ENCODE peak calls at places on chromosome 5, in four cellular contexts. One of them, this sample, is unnamed.

GRCh38 chr5:1006656-1007071 is 1.9 kb upstream of the NKD2 start:
- DNase-seq in K562: no peak
- DNase-seq in HepG2: no peak
- DNase-seq in HEK293T: no peak
- DNase-seq in this sample: no peak

GRCh38 chr5:100731768-100732167 is 171.3 kb downstream of the ST8SIA4 start:
- DNase-seq in HEK293T: no peak
- DNase-seq in HepG2: no peak
- DNase-seq in K562: peak
- DNase-seq in this sample: peak

GRCh38 chr5:109878887-109879286 is 189.2 kb downstream of the MAN2A1 start:
- DNase-seq in HEK293T: no peak
- DNase-seq in K562: no peak
- DNase-seq in HepG2: no peak
- DNase-seq in this sample: no peak

GRCh38 chr5:38846379-38846967 is 661 bp downstream of the OSMR start:
- DNase-seq in HEK293T: no peak
- DNase-seq in HepG2: peak
- DNase-seq in K562: no peak
- DNase-seq in this sample: no peak

GRCh38 chr5:133861161-133861737 is 107.2 kb downstream of the C5orf15 start:
- DNase-seq in HepG2: no peak
- DNase-seq in HEK293T: no peak
- DNase-seq in K562: no peak
- DNase-seq in this sample: no peak

GRCh38 chr5:72647806-72648205 is 140.6 kb upstream of the ZNF366 start:
- DNase-seq in K562: no peak
- DNase-seq in HepG2: no peak
- DNase-seq in HEK293T: no peak
- DNase-seq in this sample: no peak

GRCh38 chr5:136128416-136128935 is 4.2 kb upstream of the SMAD5 start:
- DNase-seq in K562: no peak
- DNase-seq in HEK293T: no peak
- DNase-seq in HepG2: no peak
- DNase-seq in this sample: no peak

GRCh38 chr5:135010502-135011354 is 23.3 kb downstream of the PITX1 start:
- DNase-seq in HepG2: peak
- DNase-seq in HEK293T: no peak
- DNase-seq in K562: no peak
- DNase-seq in this sample: no peak

GRCh38 chr5:18533137-18533536 is 898.9 kb downstream of the TAF11L14 start:
- DNase-seq in HepG2: no peak
- DNase-seq in HEK293T: no peak
- DNase-seq in K562: no peak
- DNase-seq in this sample: no peak

GRCh38 chr5:115322729-115323128 is 26.3 kb upstream of the CCDC112 start:
- DNase-seq in HepG2: no peak
- DNase-seq in K562: no peak
- DNase-seq in HEK293T: no peak
- DNase-seq in this sample: no peak

GRCh38 chr5:74589204-74590056 is 51.1 kb downstream of the ENC1 start:
- DNase-seq in K562: no peak
- DNase-seq in HepG2: no peak
- DNase-seq in HEK293T: no peak
- DNase-seq in this sample: no peak

GRCh38 chr5:14702238-14702839 is 37.8 kb downstream of the OTULIN start:
- DNase-seq in K562: no peak
- DNase-seq in HepG2: no peak
- DNase-seq in HEK293T: no peak
- DNase-seq in this sample: no peak

GRCh38 chr5:64869419-64869818 is 100.7 kb downstream of the CWC27 start:
- DNase-seq in K562: peak
- DNase-seq in HepG2: no peak
- DNase-seq in HEK293T: no peak
- DNase-seq in this sample: no peak

GRCh38 chr5:178104492-178104891 is 8.8 kb upstream of the N4BP3 start:
- DNase-seq in K562: no peak
- DNase-seq in HepG2: no peak
- DNase-seq in HEK293T: no peak
- DNase-seq in this sample: no peak

GRCh38 chr5:54873696-54874095 is 111.7 kb downstream of the ESM1 start:
- DNase-seq in HepG2: no peak
- DNase-seq in K562: no peak
- DNase-seq in HEK293T: no peak
- DNase-seq in this sample: no peak

GRCh38 chr5:67265951-67266350 is 69.4 kb upstream of the CD180 start:
- DNase-seq in K562: no peak
- DNase-seq in HEK293T: no peak
- DNase-seq in HepG2: no peak
- DNase-seq in this sample: no peak

GRCh38 chr5:67266654-67267350 is 70.2 kb upstream of the CD180 start:
- DNase-seq in K562: no peak
- DNase-seq in HEK293T: no peak
- DNase-seq in HepG2: no peak
- DNase-seq in this sample: no peak

GRCh38 chr5:67272453-67273130 is 76.0 kb upstream of the CD180 start:
- DNase-seq in K562: no peak
- DNase-seq in HepG2: no peak
- DNase-seq in HEK293T: no peak
- DNase-seq in this sample: no peak

GRCh38 chr5:67267522-67268232 is 71.1 kb upstream of the CD180 start:
- DNase-seq in K562: no peak
- DNase-seq in HEK293T: no peak
- DNase-seq in HepG2: no peak
- DNase-seq in this sample: no peak

DNA sequence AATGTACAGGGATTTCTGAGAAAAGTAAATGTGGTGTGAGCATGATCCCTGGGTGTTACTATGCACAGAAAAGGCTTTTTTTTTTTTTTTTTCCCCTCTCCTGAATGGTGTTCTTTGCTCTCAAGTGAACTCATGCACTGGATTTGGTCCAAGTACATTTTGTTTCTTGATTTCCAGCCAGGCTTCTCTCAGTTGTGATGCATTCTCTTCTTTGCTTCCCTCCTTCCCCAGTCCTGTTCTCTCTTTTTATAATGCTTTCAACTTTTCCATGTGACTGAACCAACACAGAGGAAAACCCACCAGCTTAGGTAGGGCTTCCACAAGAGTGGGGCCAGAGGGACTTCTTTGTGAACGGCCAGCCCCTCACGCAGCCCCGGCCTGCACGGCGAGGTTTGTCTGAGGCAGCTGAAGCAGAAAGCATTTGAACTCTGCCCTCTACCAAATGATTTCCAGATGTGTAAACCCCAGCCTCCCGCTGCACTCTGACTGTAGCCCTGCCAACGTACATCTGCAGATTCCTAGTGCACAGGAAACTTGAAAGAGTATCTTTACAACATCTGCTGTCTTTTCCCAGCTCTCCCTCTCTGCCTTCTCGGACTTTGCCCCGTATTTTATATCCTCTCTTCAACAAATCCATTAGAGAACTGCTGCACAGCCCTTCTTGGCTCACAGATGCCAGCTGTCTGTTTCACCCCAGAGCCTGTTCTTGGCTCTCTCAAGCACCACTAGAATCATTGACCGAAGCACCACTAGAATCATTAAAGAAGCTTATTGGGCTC is 71.8 kb upstream of the CD180 start:
- DNase-seq in HepG2: peak
- DNase-seq in K562: no peak
- DNase-seq in HEK293T: no peak
- DNase-seq in this sample: no peak
- TF ChIP-seq TARDBP in HepG2: no peak
- TF ChIP-seq TARDBP in K562: no peak
- TF ChIP-seq TARDBP in HEK293T: no peak
- TF ChIP-seq TARDBP in this sample: no peak

GRCh38 chr5:128350705-128351104 is 187.3 kb downstream of the FBN2 start:
- DNase-seq in HEK293T: no peak
- DNase-seq in K562: no peak
- DNase-seq in HepG2: no peak
- DNase-seq in this sample: no peak
- TF ChIP-seq TARDBP in HEK293T: no peak
- TF ChIP-seq TARDBP in K562: no peak
- TF ChIP-seq TARDBP in HepG2: no peak
- TF ChIP-seq TARDBP in this sample: no peak

GRCh38 chr5:161535762-161536161 is 10.8 kb downstream of the GABRB2 start:
- DNase-seq in K562: no peak
- DNase-seq in HEK293T: no peak
- DNase-seq in HepG2: no peak
- DNase-seq in this sample: no peak
- TF ChIP-seq TARDBP in K562: no peak
- TF ChIP-seq TARDBP in HEK293T: no peak
- TF ChIP-seq TARDBP in HepG2: no peak
- TF ChIP-seq TARDBP in this sample: no peak

GRCh38 chr5:141492168-141492885 is 3.4 kb downstream of the PCDHGC5 start:
- DNase-seq in HepG2: no peak
- DNase-seq in K562: no peak
- DNase-seq in HEK293T: no peak
- DNase-seq in this sample: no peak
- TF ChIP-seq TARDBP in HepG2: no peak
- TF ChIP-seq TARDBP in K562: no peak
- TF ChIP-seq TARDBP in HEK293T: no peak
- TF ChIP-seq TARDBP in this sample: no peak

GRCh38 chr5:174575043-174575442 is 149.3 kb upstream of the MSX2 start:
- DNase-seq in K562: no peak
- DNase-seq in HepG2: no peak
- DNase-seq in HEK293T: no peak
- DNase-seq in this sample: no peak

GRCh38 chr5:174572591-174572990 is 151.8 kb upstream of the MSX2 start:
- DNase-seq in K562: no peak
- DNase-seq in HepG2: no peak
- DNase-seq in HEK293T: no peak
- DNase-seq in this sample: no peak

GRCh38 chr5:174570662-174571061 is 153.7 kb upstream of the MSX2 start:
- DNase-seq in HepG2: no peak
- DNase-seq in HEK293T: no peak
- DNase-seq in K562: no peak
- DNase-seq in this sample: no peak

GRCh38 chr5:174573210-174574014 is 151.0 kb upstream of the MSX2 start:
- DNase-seq in HEK293T: no peak
- DNase-seq in K562: no peak
- DNase-seq in HepG2: no peak
- DNase-seq in this sample: no peak

GRCh38 chr5:174571662-174572397 is 152.6 kb upstream of the MSX2 start:
- DNase-seq in K562: no peak
- DNase-seq in HEK293T: peak
- DNase-seq in HepG2: peak
- DNase-seq in this sample: no peak
- TF ChIP-seq TARDBP in K562: no peak
- TF ChIP-seq TARDBP in HEK293T: no peak
- TF ChIP-seq TARDBP in HepG2: no peak
- TF ChIP-seq TARDBP in this sample: no peak

GRCh38 chr5:170105643-170106611 is at the start of gene FOXI1:
- DNase-seq in HepG2: no peak
- DNase-seq in K562: no peak
- DNase-seq in HEK293T: no peak
- DNase-seq in this sample: no peak
- TF ChIP-seq TARDBP in HepG2: no peak
- TF ChIP-seq TARDBP in K562: no peak
- TF ChIP-seq TARDBP in HEK293T: no peak
- TF ChIP-seq TARDBP in this sample: no peak

GRCh38 chr5:91318727-91319126 is 64.4 kb downstream of the ARRDC3 start:
- DNase-seq in K562: no peak
- DNase-seq in HEK293T: no peak
- DNase-seq in HepG2: no peak
- DNase-seq in this sample: no peak
- TF ChIP-seq TARDBP in K562: no peak
- TF ChIP-seq TARDBP in HEK293T: no peak
- TF ChIP-seq TARDBP in HepG2: no peak
- TF ChIP-seq TARDBP in this sample: no peak

This sample was measured in GM12878.